ENCODE peak calls at places on chromosome 20, in eight cellular contexts. X, S, E, T, P, W, N and V are unnamed samples.

GRCh38 chr20:2143594-2143993 is 42.0 kb downstream of the STK35 start:
- DNase-seq in E (no peak), W (no peak), T (no peak), P (no peak), N (no peak), S (no peak), X (no peak), V (no peak)

GRCh38 chr20:32674362-32674789 is 635 bp upstream of the C20orf203 start:
- DNase-seq in T (peak), S (no peak), X (no peak), W (peak), E (no peak), N (peak), P (peak), V (peak)

GRCh38 chr20:25252226-25252625 is 4.3 kb downstream of the PYGB start:
- DNase-seq in X (no peak), T (no peak), W (no peak), E (no peak), N (no peak), S (no peak), P (no peak), V (no peak)

GRCh38 chr20:54680872-54681297 is 205.5 kb downstream of the DOK5 start:
- DNase-seq in W (peak), P (no peak), E (no peak), X (peak), S (no peak), N (peak), T (peak), V (peak)

GRCh38 chr20:22962567-22963439 is 72.3 kb upstream of the SSTR4 start:
- DNase-seq in T (no peak), W (no peak), N (no peak), P (no peak), E (no peak), S (no peak), X (no peak), V (peak)

GRCh38 chr20:41268917-41269652 is 48.4 kb downstream of the ZHX3 start:
- DNase-seq in E (no peak), X (no peak), T (no peak), P (no peak), S (no peak), N (no peak), W (no peak), V (peak)

GRCh38 chr20:44187054-44187762 is at the start of gene JPH2:
- DNase-seq in W (no peak), X (peak), N (peak), P (no peak), T (peak), E (no peak), S (peak), V (peak)

GRCh38 chr20:40668449-40669228 is 20.4 kb downstream of the MAFB start:
- DNase-seq in S (no peak), X (no peak), E (no peak), T (no peak), N (no peak), P (no peak), W (peak), V (peak)

GRCh38 chr20:23399568-23400241 is 21.6 kb downstream of the NAPB start:
- DNase-seq in E (peak), P (peak), T (no peak), N (peak), S (no peak), W (no peak), X (no peak), V (peak)

GRCh38 chr20:46212876-46213275 is 94.8 kb downstream of the CD40 start:
- DNase-seq in N (no peak), P (no peak), W (no peak), X (no peak), T (no peak), E (no peak), S (no peak), V (no peak)

GRCh38 chr20:19457551-19457950 is 245.1 kb downstream of the SLC24A3 start:
- DNase-seq in T (no peak), X (no peak), S (no peak), P (no peak), N (no peak), W (no peak), E (no peak), V (no peak)

GRCh38 chr20:2742934-2743559 is 50.5 kb downstream of the EBF4 start:
- DNase-seq in W (peak), E (no peak), X (no peak), T (peak), N (peak), S (peak), P (peak), V (peak)

GRCh38 chr20:51532577-51533191 is 9.8 kb downstream of the NFATC2 start:
- DNase-seq in E (no peak), S (peak), N (peak), X (peak), W (no peak), P (no peak), T (peak), V (no peak)

GRCh38 chr20:3013771-3014170 is 29.7 kb upstream of the GNRH2 start:
- DNase-seq in X (no peak), P (no peak), S (no peak), N (no peak), W (no peak), E (no peak), T (no peak), V (no peak)

GRCh38 chr20:53579266-53579580 is 14.4 kb downstream of the ZNF217 start:
- DNase-seq in S (no peak), W (no peak), E (no peak), P (no peak), T (no peak), N (no peak), X (no peak), V (no peak)
- H3K4me3 ChIP-seq in S (peak), W (peak), E (no peak), P (no peak), T (peak), N (no peak), X (no peak), V (no peak)

GRCh38 chr20:56442381-56443365 is 25.8 kb upstream of the RTF2 start:
- DNase-seq in P (no peak), X (no peak), T (no peak), N (no peak), W (no peak), S (no peak), E (no peak), V (no peak)

GRCh38 chr20:56437196-56437960 is 25.3 kb downstream of the CASS4 start:
- DNase-seq in W (no peak), N (no peak), X (no peak), P (no peak), E (no peak), S (no peak), T (no peak), V (no peak)

GRCh38 chr20:56443654-56444540 is 24.5 kb upstream of the RTF2 start:
- DNase-seq in W (peak), P (no peak), X (no peak), N (no peak), E (no peak), T (no peak), S (no peak), V (no peak)

GRCh38 chr20:56439784-56440291 is 27.8 kb downstream of the CASS4 start:
- DNase-seq in N (peak), E (peak), S (peak), P (peak), X (no peak), W (no peak), T (peak), V (peak)

DNA sequence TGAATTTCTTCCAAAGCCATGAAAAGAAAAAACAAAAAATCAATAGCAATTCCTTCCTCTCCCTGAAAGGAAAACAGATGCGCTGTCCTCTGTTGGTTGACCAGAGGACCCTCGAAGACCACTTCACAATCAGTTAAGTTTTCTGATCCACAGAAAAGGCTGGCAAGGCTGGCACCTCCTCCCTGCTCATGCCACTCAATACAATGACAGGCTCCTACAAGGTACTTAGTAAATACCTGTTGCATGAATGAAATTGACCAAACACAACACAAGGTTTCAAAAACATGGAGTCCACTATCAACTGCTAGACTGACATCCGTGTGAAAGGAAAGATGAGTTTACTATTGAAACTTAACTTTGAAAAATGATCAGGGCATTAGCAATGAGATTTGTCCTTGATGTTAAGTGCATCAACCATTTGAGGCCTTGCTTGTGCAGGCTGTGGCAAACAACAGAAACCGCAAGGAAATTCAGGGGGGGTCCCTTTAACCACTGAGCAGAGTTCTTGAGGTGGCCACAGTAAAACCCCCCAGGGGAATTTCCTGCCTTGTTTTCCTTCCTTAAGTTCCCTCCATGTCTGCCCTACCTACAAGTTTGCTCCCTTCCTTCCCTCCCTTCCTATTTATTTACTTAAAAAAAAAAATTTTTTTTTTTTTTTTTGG is 27.9 kb upstream of the RTF2 start:
- DNase-seq in N (no peak), W (no peak), S (no peak), E (no peak), P (no peak), X (no peak), T (no peak), V (peak)
- TF ChIP-seq CTCF in N (no peak), W (no peak), S (no peak), E (no peak), P (no peak), X (no peak), T (no peak), V (no peak)

GRCh38 chr20:36396340-36396739 is 90.2 kb downstream of the DLGAP4 start:
- DNase-seq in S (no peak), T (no peak), E (no peak), N (no peak), W (no peak), P (no peak), X (no peak), V (no peak)
- H3K4me3 ChIP-seq in S (no peak), T (no peak), E (no peak), N (no peak), W (no peak), P (no peak), X (no peak), V (no peak)

DNA sequence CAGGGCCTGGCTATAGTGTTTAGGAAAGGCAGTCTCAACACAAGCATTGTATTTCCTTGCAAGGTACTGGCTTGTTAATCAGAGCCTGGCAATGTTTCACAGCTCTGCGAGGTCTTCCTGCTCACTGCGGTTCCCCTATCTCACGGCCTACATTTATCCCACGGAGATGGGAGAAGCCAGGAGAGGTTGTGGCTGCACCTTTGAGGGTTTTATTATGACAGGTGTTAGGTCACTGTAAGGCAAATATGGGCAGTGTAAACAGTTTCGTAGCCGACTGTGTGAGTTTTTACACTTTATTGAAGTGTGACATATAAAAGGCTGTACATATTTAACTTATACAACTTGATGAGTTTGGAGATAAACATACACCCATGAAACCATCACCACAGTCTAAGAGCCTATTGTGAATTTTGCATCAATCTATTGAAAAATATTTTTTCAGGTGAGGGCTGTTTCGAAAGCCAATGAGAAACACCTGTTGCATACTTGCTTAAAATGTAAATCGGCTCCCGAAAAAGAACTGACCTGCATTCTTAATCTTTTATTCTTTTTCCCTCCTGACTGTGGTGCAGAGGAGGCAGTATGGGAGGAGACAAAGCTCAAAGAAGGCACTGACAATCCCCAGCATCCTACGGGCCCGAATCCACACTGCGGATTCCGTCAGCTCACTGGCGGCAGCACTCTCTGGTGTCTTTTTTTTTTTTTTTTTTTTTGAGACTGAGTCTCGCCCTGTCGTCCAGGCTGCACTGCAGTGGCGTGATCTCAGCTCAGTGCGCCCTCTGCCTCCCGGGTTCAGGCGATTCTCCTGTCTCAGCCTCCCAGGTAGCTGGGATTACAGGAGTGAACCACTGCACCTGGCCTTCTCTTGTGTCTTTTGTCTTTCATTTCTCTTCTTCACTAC is 7.5 kb upstream of the RBM38 start:
- DNase-seq in N (no peak), T (no peak), E (no peak), P (no peak), W (no peak), S (no peak), X (no peak), V (no peak)
- TF ChIP-seq CTCF in N (no peak), T (no peak), E (no peak), P (no peak), W (no peak), S (no peak), X (no peak), V (no peak)

GRCh38 chr20:17682889-17683198 is 802 bp upstream of the RRBP1 start:
- DNase-seq in W (no peak), X (no peak), N (no peak), S (no peak), T (no peak), P (no peak), E (no peak), V (no peak)
- H3K4me3 ChIP-seq in W (peak), X (peak), N (peak), S (peak), T (peak), P (no peak), E (peak), V (peak)